ENCODE peak calls at places on chromosomes 2 and 18, in four cellular contexts. F, Y, U and I are unnamed samples.

GRCh38 chr18:494602-494983 is 5.9 kb downstream of the COLEC12 start:
- DNase-seq in F (no peak), U (no peak), Y (no peak), I (no peak)

GRCh38 chr2:88074854-88075292 is 7.2 kb downstream of the SMYD1 start:
- DNase-seq in F (no peak), Y (no peak), U (no peak), I (no peak)

GRCh38 chr18:46152808-46153617 is 48.8 kb downstream of the HAUS1 start:
- DNase-seq in Y (no peak), F (no peak), U (no peak), I (peak; percentile 87)

GRCh38 chr18:65567372-65567771 is 183.4 kb upstream of the CDH7 start:
- DNase-seq in F (no peak), U (no peak), Y (peak; percentile 25), I (peak; percentile 35)

GRCh38 chr18:79598046-79598884 is 81.3 kb upstream of the CTDP1 start:
- DNase-seq in U (peak; percentile 43), F (no peak), Y (no peak), I (no peak)

GRCh38 chr2:24492283-24493272 is 1.5 kb downstream of the NCOA1 start:
- DNase-seq in U (no peak), F (no peak), Y (peak; percentile 27), I (no peak)

GRCh38 chr2:67833632-67834031 is 229.2 kb downstream of the C1D start:
- DNase-seq in F (no peak), U (no peak), Y (no peak), I (no peak)

GRCh38 chr2:27734305-27734704 is 37.2 kb upstream of the MRPL33 start:
- DNase-seq in F (no peak), Y (no peak), U (no peak), I (no peak)

GRCh38 chr2:241751152-241751551 is 16.7 kb downstream of the D2HGDH start:
- DNase-seq in U (no peak), Y (no peak), F (no peak), I (no peak)

GRCh38 chr2:101296314-101296809 is 12.1 kb downstream of the RNF149 start:
- DNase-seq in U (no peak), F (no peak), Y (no peak), I (no peak)

GRCh38 chr18:154151-154550 is 4.2 kb upstream of the USP14 start:
- DNase-seq in Y (no peak), U (no peak), F (no peak), I (no peak)

GRCh38 chr2:47631840-47632398 is 151.0 kb upstream of the MSH6 start:
- DNase-seq in F (no peak), Y (peak; percentile 79), U (peak; percentile 49), I (peak; percentile 43)

GRCh38 chr2:64525323-64525625 is 1.1 kb downstream of the AFTPH start:
- DNase-seq in Y (peak; percentile 51), F (no peak), U (peak; percentile 73), I (peak; percentile 4)

GRCh38 chr2:48248251-48248933 is 281.6 kb upstream of the STON1 start:
- DNase-seq in U (no peak), F (no peak), Y (peak; percentile 82), I (peak; percentile 88)

GRCh38 chr2:127586136-127586535 is 50.7 kb downstream of the MYO7B start:
- DNase-seq in U (peak; percentile 36), Y (no peak), F (no peak), I (no peak)

GRCh38 chr2:70946832-70947442 is 11.2 kb downstream of the ATP6V1B1 start:
- DNase-seq in F (peak; percentile 14), U (peak; percentile 74), Y (peak; percentile 73), I (peak; percentile 24)

GRCh38 chr18:61554946-61555361 is 221.7 kb downstream of the CDH20 start:
- DNase-seq in U (no peak), Y (no peak), F (no peak), I (no peak)

GRCh38 chr2:222439692-222440091 is 15.3 kb downstream of the SGPP2 start:
- DNase-seq in Y (no peak), F (no peak), U (no peak), I (no peak)

GRCh38 chr18:58788971-58789797 is 75.5 kb upstream of the ZNF532 start:
- DNase-seq in Y (no peak), F (no peak), U (no peak), I (no peak)